ENCODE peak calls at places on chromosomes 6 and 20, in nine cellular contexts. M is GM12891; K is NT2/D1; T is GOT3; G is AG08395; F is upper lobe of right lung; N is stimulated activated CD8-positive, alpha-beta memory T cell treated with anti-CD3 and anti-CD28 coated beads, Interleukin-12 subunit alpha, Interleukin-12 subunit beta, amount 100 ng/mL, for 4 hours; S is HFF-Myc; B is PC-3. D is an unnamed sample.

GRCh38 chr20:38747495-38748096 is 664 bp upstream of the ACTR5 start:
- DNase-seq in M (peak), K (no peak), T (no peak), G (no peak), F (no peak), N (no peak), S (no peak), B (peak), D (no peak)

GRCh38 chr6:118739976-118740771 is 88.8 kb upstream of the CEP85L start:
- DNase-seq in M (no peak), K (no peak), T (no peak), G (no peak), F (no peak), N (no peak), S (peak), B (peak), D (no peak)

GRCh38 chr6:137233561-137234504 is 14.6 kb upstream of the IFNGR1 start:
- DNase-seq in M (no peak), K (no peak), T (peak), G (peak), F (no peak), N (no peak), S (no peak), B (peak), D (no peak)

GRCh38 chr6:138240476-138241245 is 22.4 kb upstream of the PBOV1 start:
- DNase-seq in M (no peak), K (no peak), T (no peak), G (peak), F (no peak), N (no peak), S (no peak), B (no peak), D (no peak)

GRCh38 chr6:18432180-18432579 is 45.0 kb downstream of the RNF144B start:
- DNase-seq in M (no peak), K (no peak), T (no peak), G (peak), F (no peak), N (no peak), S (no peak), B (peak), D (no peak)

GRCh38 chr6:92770540-92770939 is 648.8 kb downstream of the EPHA7 start:
- DNase-seq in M (no peak), K (no peak), T (no peak), G (no peak), F (no peak), N (no peak), S (no peak), B (no peak), D (no peak)

GRCh38 chr6:41682966-41683459 is 44.7 kb downstream of the MDFI start:
- DNase-seq in M (no peak), K (no peak), T (no peak), G (no peak), F (no peak), N (no peak), S (no peak), B (no peak), D (no peak)

GRCh38 chr20:50034567-50035170 is 51.9 kb downstream of the SNAI1 start:
- DNase-seq in M (no peak), K (no peak), T (peak), G (peak), F (no peak), N (no peak), S (no peak), B (peak), D (no peak)

GRCh38 chr20:22490287-22491187 is 93.8 kb downstream of the FOXA2 start:
- DNase-seq in M (no peak), K (no peak), T (no peak), G (no peak), F (peak), N (no peak), S (no peak), B (peak), D (no peak)

GRCh38 chr6:43368517-43369160 is 808 bp downstream of the ZNF318 start:
- DNase-seq in M (no peak), K (no peak), T (no peak), G (peak), F (peak), N (no peak), S (no peak), B (peak), D (peak)

GRCh38 chr20:37543828-37544227 is 16.2 kb upstream of the BLCAP start:
- DNase-seq in M (no peak), K (no peak), T (no peak), G (peak), F (no peak), N (no peak), S (no peak), B (peak), D (no peak)

GRCh38 chr6:135540207-135540877 is 42.8 kb upstream of the AHI1 start:
- DNase-seq in M (no peak), K (no peak), T (no peak), G (peak), F (no peak), N (no peak), S (no peak), B (peak), D (no peak)

GRCh38 chr6:102679844-102680243 is 1286.3 kb downstream of the GRIK2 start:
- DNase-seq in M (no peak), K (no peak), T (no peak), G (no peak), F (no peak), N (no peak), S (no peak), B (no peak), D (no peak)

GRCh38 chr20:32485770-32486248 is 99.3 kb downstream of the NOL4L start:
- DNase-seq in M (no peak), K (no peak), T (no peak), G (no peak), F (no peak), N (no peak), S (no peak), B (no peak), D (no peak)

GRCh38 chr6:53119349-53119748 is 29.3 kb downstream of the GCM1 start:
- DNase-seq in M (no peak), K (no peak), T (no peak), G (peak), F (no peak), N (no peak), S (no peak), B (peak), D (no peak)

GRCh38 chr6:5599112-5599511 is 337.8 kb downstream of the FARS2 start:
- DNase-seq in M (no peak), K (no peak), T (no peak), G (no peak), F (no peak), N (no peak), S (peak), B (no peak), D (no peak)

GRCh38 chr6:116695398-116695797 is 14.4 kb downstream of the KPNA5 start:
- DNase-seq in M (peak), K (no peak), T (no peak), G (no peak), F (no peak), N (no peak), S (no peak), B (no peak), D (no peak)

GRCh38 chr6:170046786-170047626 is 243.9 kb downstream of the DLL1 start:
- DNase-seq in M (no peak), K (no peak), T (no peak), G (peak), F (peak), N (no peak), S (no peak), B (no peak), D (no peak)

GRCh38 chr6:132730560-132730959 is 16.7 kb upstream of the VNN1 start:
- DNase-seq in M (no peak), K (no peak), T (no peak), G (peak), F (no peak), N (no peak), S (no peak), B (peak), D (no peak)

GRCh38 chr6:82045965-82046756 is 201.4 kb downstream of the IBTK start:
- DNase-seq in M (no peak), K (no peak), T (no peak), G (peak), F (no peak), N (no peak), S (no peak), B (peak), D (no peak)

GRCh38 chr6:11007715-11008608 is 36.1 kb downstream of the ELOVL2 start:
- DNase-seq in M (no peak), K (no peak), T (no peak), G (no peak), F (no peak), N (no peak), S (no peak), B (peak), D (no peak)

GRCh38 chr6:140346461-140346860 is 972.0 kb upstream of the CITED2 start:
- DNase-seq in M (no peak), K (no peak), T (no peak), G (no peak), F (no peak), N (no peak), S (no peak), B (no peak), D (no peak)

GRCh38 chr20:45782890-45783289 is 8.8 kb downstream of the WFDC3 start:
- DNase-seq in M (no peak), K (no peak), T (no peak), G (no peak), F (no peak), N (no peak), S (no peak), B (peak), D (no peak)

GRCh38 chr6:137927777-137928218 is 60.7 kb downstream of the TNFAIP3 start:
- DNase-seq in M (no peak), K (no peak), T (no peak), G (no peak), F (no peak), N (peak), S (no peak), B (no peak), D (peak)

GRCh38 chr6:34953084-34954025 is 64.3 kb downstream of the ANKS1A start:
- DNase-seq in M (no peak), K (no peak), T (no peak), G (peak), F (no peak), N (no peak), S (peak), B (peak), D (no peak)

GRCh38 chr6:81785340-81785739 is 32.9 kb upstream of the TENT5A start:
- DNase-seq in M (no peak), K (no peak), T (no peak), G (no peak), F (no peak), N (no peak), S (no peak), B (peak), D (no peak)

GRCh38 chr6:4378319-4378996 is 243.1 kb upstream of the ECI2 start:
- DNase-seq in M (no peak), K (no peak), T (no peak), G (no peak), F (no peak), N (no peak), S (no peak), B (no peak), D (no peak)

GRCh38 chr6:34247481-34248197 is 1.2 kb downstream of the SMIM29 start:
- DNase-seq in M (no peak), K (no peak), T (no peak), G (no peak), F (no peak), N (no peak), S (no peak), B (peak), D (no peak)

GRCh38 chr6:130895516-130895915 is 68.3 kb downstream of the SMLR1 start:
- DNase-seq in M (no peak), K (no peak), T (no peak), G (no peak), F (no peak), N (no peak), S (no peak), B (no peak), D (no peak)